ENCODE peak calls at places on chromosome 3, in seven cellular contexts. One of them, this sample, is unnamed.

GRCh38 chr3:170563712-170564423 is 22.0 kb downstream of the SLC7A14 start:
- DNase-seq in tibial nerve: no peak
- DNase-seq in heart left ventricle: no peak
- DNase-seq in GM12891: no peak
- DNase-seq in ovary: no peak
- DNase-seq in IMR-90: peak; percentile 82
- DNase-seq in uterus: no peak
- DNase-seq in this sample: no peak

GRCh38 chr3:150589759-150590158 is 13.4 kb upstream of the SELENOT start:
- DNase-seq in tibial nerve: no peak
- DNase-seq in heart left ventricle: no peak
- DNase-seq in GM12891: no peak
- DNase-seq in ovary: no peak
- DNase-seq in IMR-90: peak; percentile 32
- DNase-seq in uterus: no peak
- DNase-seq in this sample: no peak

GRCh38 chr3:154130540-154130939 is 9.3 kb downstream of the ARHGEF26 start:
- DNase-seq in tibial nerve: no peak
- DNase-seq in heart left ventricle: no peak
- DNase-seq in GM12891: no peak
- DNase-seq in ovary: no peak
- DNase-seq in IMR-90: no peak
- DNase-seq in uterus: no peak
- DNase-seq in this sample: no peak

GRCh38 chr3:149215474-149215873 is 6.2 kb downstream of the CP start:
- DNase-seq in tibial nerve: no peak
- DNase-seq in heart left ventricle: no peak
- DNase-seq in GM12891: no peak
- DNase-seq in ovary: no peak
- DNase-seq in IMR-90: no peak
- DNase-seq in uterus: no peak
- DNase-seq in this sample: no peak

GRCh38 chr3:32432711-32433530 is 41.3 kb downstream of the CMTM7 start:
- DNase-seq in tibial nerve: no peak
- DNase-seq in heart left ventricle: no peak
- DNase-seq in GM12891: no peak
- DNase-seq in ovary: no peak
- DNase-seq in IMR-90: peak; percentile 47
- DNase-seq in uterus: no peak
- DNase-seq in this sample: no peak

GRCh38 chr3:196631655-196632032 is 7.8 kb upstream of the NRROS start:
- DNase-seq in tibial nerve: no peak
- DNase-seq in heart left ventricle: no peak
- DNase-seq in GM12891: no peak
- DNase-seq in ovary: no peak
- DNase-seq in IMR-90: no peak
- DNase-seq in uterus: no peak
- DNase-seq in this sample: no peak

GRCh38 chr3:112605285-112605684 is 35.7 kb downstream of the CCDC80 start:
- DNase-seq in tibial nerve: no peak
- DNase-seq in heart left ventricle: no peak
- DNase-seq in GM12891: no peak
- DNase-seq in ovary: no peak
- DNase-seq in IMR-90: peak; percentile 99
- DNase-seq in uterus: no peak
- DNase-seq in this sample: no peak

GRCh38 chr3:11581237-11582122 is 62.2 kb downstream of the VGLL4 start:
- DNase-seq in tibial nerve: no peak
- DNase-seq in heart left ventricle: no peak
- DNase-seq in GM12891: no peak
- DNase-seq in ovary: no peak
- DNase-seq in IMR-90: no peak
- DNase-seq in uterus: peak; percentile 24
- DNase-seq in this sample: no peak

GRCh38 chr3:126284258-126284904 is 72.8 kb downstream of the KLF15 start:
- DNase-seq in tibial nerve: peak; percentile 3
- DNase-seq in heart left ventricle: no peak
- DNase-seq in GM12891: no peak
- DNase-seq in ovary: no peak
- DNase-seq in IMR-90: peak; percentile 63
- DNase-seq in uterus: no peak
- DNase-seq in this sample: no peak

GRCh38 chr3:50321146-50321843 is 1.2 kb downstream of the HYAL2 start:
- DNase-seq in tibial nerve: peak; percentile 84
- DNase-seq in heart left ventricle: peak; percentile 93
- DNase-seq in GM12891: peak; percentile 93
- DNase-seq in ovary: peak; percentile 93
- DNase-seq in IMR-90: peak; percentile 83
- DNase-seq in uterus: peak; percentile 90
- DNase-seq in this sample: peak; percentile 94
- TF ChIP-seq POLR2A in tibial nerve: no peak
- TF ChIP-seq POLR2A in heart left ventricle: no peak
- TF ChIP-seq POLR2A in GM12891: no peak
- TF ChIP-seq POLR2A in ovary: peak; percentile 65
- TF ChIP-seq POLR2A in IMR-90: peak; percentile 80
- TF ChIP-seq POLR2A in uterus: no peak
- TF ChIP-seq POLR2A in this sample: peak; percentile 27

DNA sequence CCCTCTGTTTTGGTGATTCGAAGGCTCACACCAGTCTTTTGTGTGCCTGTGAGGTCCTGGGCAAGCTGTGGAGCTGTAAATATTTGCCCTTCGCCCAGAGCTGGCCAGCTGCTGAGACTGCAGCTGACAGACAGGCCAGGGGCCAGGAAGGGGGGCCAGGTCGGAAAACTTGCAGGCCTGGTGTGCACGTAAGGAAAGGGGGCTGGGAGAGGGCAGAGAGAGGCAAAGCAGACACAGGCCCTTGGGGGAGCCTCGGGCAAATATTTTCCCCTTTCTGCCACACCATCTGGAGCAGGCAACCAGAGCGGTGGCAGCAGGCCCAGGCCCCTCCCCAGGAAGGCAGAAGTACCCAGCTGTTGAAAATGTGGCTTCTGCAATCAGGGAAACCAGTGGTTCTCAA is 2.6 kb downstream of the PDZRN3 start:
- DNase-seq in tibial nerve: no peak
- DNase-seq in heart left ventricle: peak; percentile 89
- DNase-seq in GM12891: no peak
- DNase-seq in ovary: peak; percentile 67
- DNase-seq in IMR-90: peak; percentile 47
- DNase-seq in uterus: peak; percentile 45
- DNase-seq in this sample: peak; percentile 47
- TF ChIP-seq POLR2A in tibial nerve: no peak
- TF ChIP-seq POLR2A in heart left ventricle: no peak
- TF ChIP-seq POLR2A in GM12891: no peak
- TF ChIP-seq POLR2A in ovary: no peak
- TF ChIP-seq POLR2A in IMR-90: no peak
- TF ChIP-seq POLR2A in uterus: no peak
- TF ChIP-seq POLR2A in this sample: no peak

GRCh38 chr3:119555929-119556328 is 3.5 kb downstream of the CD80 start:
- DNase-seq in tibial nerve: no peak
- DNase-seq in heart left ventricle: no peak
- DNase-seq in GM12891: no peak
- DNase-seq in ovary: no peak
- DNase-seq in IMR-90: no peak
- DNase-seq in uterus: no peak
- DNase-seq in this sample: no peak

GRCh38 chr3:119551525-119552063 is 7.8 kb downstream of the CD80 start:
- DNase-seq in tibial nerve: no peak
- DNase-seq in heart left ventricle: no peak
- DNase-seq in GM12891: no peak
- DNase-seq in ovary: no peak
- DNase-seq in IMR-90: no peak
- DNase-seq in uterus: no peak
- DNase-seq in this sample: no peak

GRCh38 chr3:119555309-119555735 is 4.1 kb downstream of the CD80 start:
- DNase-seq in tibial nerve: peak; percentile 20
- DNase-seq in heart left ventricle: peak; percentile 30
- DNase-seq in GM12891: no peak
- DNase-seq in ovary: no peak
- DNase-seq in IMR-90: no peak
- DNase-seq in uterus: no peak
- DNase-seq in this sample: no peak

DNA sequence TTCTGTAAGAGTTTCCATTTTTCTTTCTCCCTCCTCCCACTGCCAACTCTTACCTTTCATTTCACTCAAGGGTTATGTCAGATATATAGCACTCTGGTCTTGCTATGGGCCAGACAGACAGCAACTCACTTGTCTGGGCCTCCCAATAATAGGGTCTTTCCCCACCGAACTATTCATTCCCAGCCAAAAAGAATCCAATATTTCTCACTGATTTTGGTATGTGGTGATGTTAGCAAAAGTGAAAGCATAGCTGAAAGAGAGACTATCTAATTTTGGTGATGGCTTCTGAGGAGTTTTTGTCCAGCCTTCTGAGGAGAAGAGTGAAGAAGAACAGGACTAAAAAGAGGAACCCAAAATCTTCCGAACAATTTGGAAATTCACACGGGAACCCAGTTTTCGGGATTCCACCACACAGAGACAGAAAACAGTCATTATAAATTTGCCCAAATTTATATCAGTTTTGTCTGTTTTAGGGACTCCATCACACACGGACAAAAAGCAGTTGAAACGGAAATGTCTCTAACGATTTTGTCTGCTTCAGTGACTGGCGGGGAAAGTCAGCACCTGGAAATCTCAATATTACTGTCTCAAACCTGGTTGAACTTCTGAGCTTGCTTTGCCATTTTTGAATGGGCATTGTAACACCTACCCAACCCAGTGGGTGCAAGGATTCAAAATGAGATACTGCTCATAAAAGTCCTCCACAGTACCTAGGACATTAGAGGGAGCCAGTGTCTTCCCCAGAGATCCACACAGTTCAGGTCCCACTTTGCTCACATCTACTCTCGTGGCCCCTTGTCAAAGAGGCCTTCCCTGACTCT is 9.1 kb downstream of the CD80 start:
- DNase-seq in tibial nerve: no peak
- DNase-seq in heart left ventricle: no peak
- DNase-seq in GM12891: no peak
- DNase-seq in ovary: no peak
- DNase-seq in IMR-90: no peak
- DNase-seq in uterus: no peak
- DNase-seq in this sample: no peak
- TF ChIP-seq POLR2A in tibial nerve: no peak
- TF ChIP-seq POLR2A in heart left ventricle: no peak
- TF ChIP-seq POLR2A in GM12891: peak; percentile 63
- TF ChIP-seq POLR2A in ovary: no peak
- TF ChIP-seq POLR2A in IMR-90: no peak
- TF ChIP-seq POLR2A in uterus: no peak
- TF ChIP-seq POLR2A in this sample: no peak

DNA sequence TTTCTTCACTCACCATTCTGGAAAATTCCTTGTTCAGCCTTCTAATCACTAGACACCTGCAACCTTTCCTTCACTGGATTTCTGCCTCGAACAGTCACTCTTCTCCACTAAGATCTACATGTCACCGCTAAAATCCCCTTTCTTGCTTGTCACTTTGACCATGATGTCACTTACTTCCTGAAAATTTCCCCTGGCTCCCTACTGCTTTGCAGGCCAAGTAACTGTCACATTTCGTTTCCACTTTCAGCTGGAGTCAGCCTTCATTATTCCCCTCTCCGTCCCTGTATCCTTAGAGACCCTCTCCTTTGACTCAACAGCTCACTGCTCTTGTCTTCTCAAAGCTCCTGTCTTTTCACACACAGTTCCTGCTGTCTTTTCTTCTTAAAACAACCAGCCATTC is 15.9 kb downstream of the CHL1 start:
- DNase-seq in tibial nerve: no peak
- DNase-seq in heart left ventricle: no peak
- DNase-seq in GM12891: no peak
- DNase-seq in ovary: no peak
- DNase-seq in IMR-90: no peak
- DNase-seq in uterus: no peak
- DNase-seq in this sample: no peak
- TF ChIP-seq POLR2A in tibial nerve: no peak
- TF ChIP-seq POLR2A in heart left ventricle: no peak
- TF ChIP-seq POLR2A in GM12891: no peak
- TF ChIP-seq POLR2A in ovary: no peak
- TF ChIP-seq POLR2A in IMR-90: no peak
- TF ChIP-seq POLR2A in uterus: no peak
- TF ChIP-seq POLR2A in this sample: no peak

GRCh38 chr3:52217409-52217805 is 8.0 kb downstream of the TLR9 start:
- DNase-seq in tibial nerve: no peak
- DNase-seq in heart left ventricle: no peak
- DNase-seq in GM12891: no peak
- DNase-seq in ovary: peak; percentile 30
- DNase-seq in IMR-90: no peak
- DNase-seq in uterus: no peak
- DNase-seq in this sample: no peak

GRCh38 chr3:52218026-52218425 is 7.4 kb downstream of the TLR9 start:
- DNase-seq in tibial nerve: no peak
- DNase-seq in heart left ventricle: no peak
- DNase-seq in GM12891: no peak
- DNase-seq in ovary: no peak
- DNase-seq in IMR-90: no peak
- DNase-seq in uterus: no peak
- DNase-seq in this sample: no peak

GRCh38 chr3:52218454-52218853 is 7.0 kb downstream of the TLR9 start:
- DNase-seq in tibial nerve: no peak
- DNase-seq in heart left ventricle: no peak
- DNase-seq in GM12891: no peak
- DNase-seq in ovary: peak; percentile 44
- DNase-seq in IMR-90: no peak
- DNase-seq in uterus: no peak
- DNase-seq in this sample: peak; percentile 72

GRCh38 chr3:52215351-52215750 is 10.1 kb downstream of the TLR9 start:
- DNase-seq in tibial nerve: no peak
- DNase-seq in heart left ventricle: no peak
- DNase-seq in GM12891: no peak
- DNase-seq in ovary: no peak
- DNase-seq in IMR-90: no peak
- DNase-seq in uterus: no peak
- DNase-seq in this sample: peak; percentile 39

GRCh38 chr3:52216585-52217408 is 8.6 kb downstream of the TLR9 start:
- DNase-seq in tibial nerve: peak; percentile 36
- DNase-seq in heart left ventricle: peak; percentile 84
- DNase-seq in GM12891: no peak
- DNase-seq in ovary: peak; percentile 81
- DNase-seq in IMR-90: peak; percentile 79
- DNase-seq in uterus: peak; percentile 93
- DNase-seq in this sample: peak; percentile 85
- TF ChIP-seq POLR2A in tibial nerve: no peak
- TF ChIP-seq POLR2A in heart left ventricle: no peak
- TF ChIP-seq POLR2A in GM12891: no peak
- TF ChIP-seq POLR2A in ovary: no peak
- TF ChIP-seq POLR2A in IMR-90: no peak
- TF ChIP-seq POLR2A in uterus: no peak
- TF ChIP-seq POLR2A in this sample: peak; percentile 51

DNA sequence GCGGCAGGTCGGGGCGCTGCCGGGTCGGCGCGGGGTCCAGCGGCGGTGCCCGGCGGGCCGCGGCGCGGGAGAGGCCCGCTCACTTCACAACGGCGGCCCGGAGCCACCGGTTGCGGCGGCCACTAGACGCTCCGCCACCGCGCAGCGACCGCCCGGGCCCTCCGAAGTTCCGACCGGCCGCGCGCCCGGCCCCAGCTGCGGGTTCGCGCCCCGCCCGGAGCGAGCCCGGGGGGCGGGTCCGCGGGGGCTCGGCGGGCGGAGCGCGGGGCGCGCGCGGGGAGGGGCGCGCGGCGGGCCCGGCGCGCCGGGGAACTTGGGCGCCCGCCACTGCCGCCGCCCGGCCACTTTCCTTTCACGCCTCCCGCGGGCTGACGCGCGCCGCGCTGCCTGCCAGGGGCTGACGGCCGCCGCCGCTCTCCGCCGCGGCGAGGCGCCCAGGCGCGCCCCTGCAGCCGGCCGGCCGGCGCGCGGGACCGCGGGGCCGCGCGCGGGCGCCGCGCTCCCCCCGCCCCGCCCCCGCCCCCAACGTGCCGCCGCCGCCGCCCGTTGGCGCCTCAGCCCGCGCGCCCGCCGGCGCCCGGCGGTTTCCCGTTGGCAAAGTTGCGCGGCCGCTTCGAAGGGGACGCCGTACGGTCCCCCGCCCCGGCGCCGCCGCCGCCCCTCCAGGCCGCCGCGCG is 628 bp downstream of the SFMBT1 start:
- DNase-seq in tibial nerve: no peak
- DNase-seq in heart left ventricle: peak; percentile 65
- DNase-seq in GM12891: peak; percentile 72
- DNase-seq in ovary: peak; percentile 75
- DNase-seq in IMR-90: peak; percentile 43
- DNase-seq in uterus: peak; percentile 40
- DNase-seq in this sample: peak; percentile 46
- TF ChIP-seq POLR2A in tibial nerve: no peak
- TF ChIP-seq POLR2A in heart left ventricle: no peak
- TF ChIP-seq POLR2A in GM12891: no peak
- TF ChIP-seq POLR2A in ovary: no peak
- TF ChIP-seq POLR2A in IMR-90: no peak
- TF ChIP-seq POLR2A in uterus: no peak
- TF ChIP-seq POLR2A in this sample: peak; percentile 49